ENCODE peak calls at places on chromosomes 3 and 15, in nine cellular contexts. K, G, Y, M, D, S, R, V and Z are unnamed samples.

GRCh38 chr3:142875099-142875498 is 13.8 kb downstream of the PCOLCE2 start:
- DNase-seq in M (no peak), D (no peak), Y (no peak), K (no peak), R (no peak), S (no peak), G (no peak), V (no peak), Z (no peak)

GRCh38 chr15:51629612-51630011 is 7.0 kb upstream of the DMXL2 start:
- DNase-seq in R (no peak), G (no peak), S (no peak), D (no peak), M (no peak), K (no peak), V (no peak), Y (no peak), Z (no peak)

GRCh38 chr3:30003741-30004140 is 602.7 kb upstream of the TGFBR2 start:
- DNase-seq in D (no peak), M (no peak), K (no peak), V (no peak), G (no peak), R (no peak), Y (no peak), S (no peak), Z (no peak)

GRCh38 chr3:197787412-197787811 is 3.6 kb upstream of the LRCH3 start:
- DNase-seq in M (no peak), D (no peak), K (peak), V (no peak), S (no peak), R (no peak), G (peak), Y (no peak), Z (peak)

GRCh38 chr15:34246276-34247010 is 21.6 kb downstream of the EMC4 start:
- DNase-seq in D (no peak), S (no peak), R (no peak), M (no peak), K (no peak), Y (peak), G (no peak), V (no peak), Z (no peak)

GRCh38 chr3:193743702-193744047 is 150.7 kb downstream of the OPA1 start:
- DNase-seq in Y (no peak), M (no peak), K (no peak), R (no peak), V (no peak), G (no peak), S (no peak), D (no peak), Z (no peak)

GRCh38 chr3:43794776-43795175 is 104.0 kb downstream of the ABHD5 start:
- DNase-seq in D (no peak), Y (peak), R (no peak), S (no peak), K (no peak), M (no peak), V (peak), G (peak), Z (no peak)

GRCh38 chr3:14546041-14546440 is 5.9 kb upstream of the GRIP2 start:
- DNase-seq in D (no peak), S (no peak), K (no peak), Y (no peak), R (no peak), V (no peak), M (no peak), G (no peak), Z (no peak)

GRCh38 chr15:87031545-87032230 is 952.0 kb downstream of the AGBL1 start:
- DNase-seq in D (no peak), V (peak), R (no peak), M (no peak), S (no peak), K (no peak), Y (no peak), G (no peak), Z (no peak)

GRCh38 chr3:66486646-66487045 is 14.2 kb downstream of the LRIG1 start:
- DNase-seq in Y (peak), S (no peak), G (no peak), M (no peak), D (no peak), V (no peak), K (no peak), R (no peak), Z (no peak)

GRCh38 chr3:28290863-28291300 is 49.5 kb downstream of the CMC1 start:
- DNase-seq in R (no peak), K (no peak), G (no peak), Y (no peak), M (no peak), D (no peak), V (no peak), S (no peak), Z (no peak)

GRCh38 chr3:172071780-172072179 is 32.4 kb downstream of the FNDC3B start:
- DNase-seq in D (no peak), S (no peak), K (no peak), Y (no peak), G (no peak), V (no peak), R (no peak), M (no peak), Z (no peak)

GRCh38 chr3:42741796-42742195 is 31.3 kb downstream of the CCDC13 start:
- DNase-seq in S (no peak), R (no peak), K (no peak), Y (no peak), G (no peak), D (no peak), M (no peak), V (no peak), Z (no peak)

GRCh38 chr15:63501256-63502089 is 2.9 kb upstream of the USP3 start:
- DNase-seq in R (peak), K (peak), S (peak), Y (peak), V (peak), G (peak), M (peak), D (peak), Z (peak)

GRCh38 chr15:55742927-55743614 is at the start of gene PRTG:
- DNase-seq in Y (peak), K (peak), S (no peak), G (peak), V (peak), M (no peak), R (peak), D (no peak), Z (no peak)

GRCh38 chr15:83734487-83734886 is 80.6 kb downstream of the ADAMTSL3 start:
- DNase-seq in R (no peak), S (no peak), V (peak), M (no peak), K (no peak), G (peak), D (no peak), Y (no peak), Z (peak)

GRCh38 chr3:19903649-19904048 is 30.4 kb downstream of the EFHB start:
- DNase-seq in D (no peak), M (no peak), G (no peak), S (no peak), V (no peak), R (no peak), Y (no peak), K (no peak), Z (no peak)

GRCh38 chr3:124648551-124648950 is 81.7 kb upstream of the UMPS start:
- DNase-seq in S (no peak), M (no peak), D (no peak), G (no peak), K (no peak), Y (no peak), R (no peak), V (no peak), Z (no peak)

GRCh38 chr3:194938845-194939531 is 253.3 kb downstream of the FAM43A start:
- DNase-seq in Y (no peak), V (no peak), R (peak), K (peak), M (peak), G (no peak), S (no peak), D (no peak), Z (no peak)